ENCODE peak calls at places on chromosomes 7 and 10, in ten cellular contexts. One of them, this sample, is unnamed. For H3K4me1, the result is how much of the 10 kb centered on the place peaks cover.

GRCh38 chr7:92645531-92646061 is 55.4 kb upstream of the FAM133B start:
- DNase-seq in suprapubic skin: no peak
- DNase-seq in tibial artery: no peak
- DNase-seq in CD8-positive, alpha-beta memory T cell: no peak
- DNase-seq in osteoblast: no peak
- DNase-seq in CD8-positive, alpha-beta T cell: no peak
- DNase-seq in pancreas: no peak
- DNase-seq in cardiac muscle cell: peak
- DNase-seq in GM23248: no peak
- DNase-seq in neuronal stem cell: no peak
- DNase-seq in this sample: no peak

GRCh38 chr10:28678687-28679457 is 1.6 kb downstream of the BAMBI start:
- DNase-seq in CD8-positive, alpha-beta T cell: no peak
- DNase-seq in cardiac muscle cell: peak
- DNase-seq in CD8-positive, alpha-beta memory T cell: no peak
- DNase-seq in suprapubic skin: no peak
- DNase-seq in GM23248: no peak
- DNase-seq in tibial artery: no peak
- DNase-seq in neuronal stem cell: no peak
- DNase-seq in pancreas: no peak
- DNase-seq in osteoblast: no peak
- DNase-seq in this sample: no peak

GRCh38 chr7:114917211-114917839 is 4.6 kb upstream of the MDFIC start:
- DNase-seq in tibial artery: no peak
- DNase-seq in pancreas: no peak
- DNase-seq in CD8-positive, alpha-beta T cell: no peak
- DNase-seq in osteoblast: no peak
- DNase-seq in neuronal stem cell: no peak
- DNase-seq in CD8-positive, alpha-beta memory T cell: no peak
- DNase-seq in GM23248: no peak
- DNase-seq in cardiac muscle cell: no peak
- DNase-seq in suprapubic skin: no peak
- DNase-seq in this sample: no peak

GRCh38 chr7:35828817-35829216 is 28.0 kb downstream of the SEPTIN7 start:
- DNase-seq in CD8-positive, alpha-beta T cell: no peak
- DNase-seq in GM23248: no peak
- DNase-seq in tibial artery: no peak
- DNase-seq in neuronal stem cell: no peak
- DNase-seq in pancreas: no peak
- DNase-seq in CD8-positive, alpha-beta memory T cell: no peak
- DNase-seq in osteoblast: no peak
- DNase-seq in suprapubic skin: no peak
- DNase-seq in cardiac muscle cell: no peak
- DNase-seq in this sample: no peak

GRCh38 chr7:146414373-146414772 is 297.8 kb downstream of the CNTNAP2 start:
- DNase-seq in tibial artery: no peak
- DNase-seq in CD8-positive, alpha-beta memory T cell: no peak
- DNase-seq in CD8-positive, alpha-beta T cell: no peak
- DNase-seq in neuronal stem cell: no peak
- DNase-seq in pancreas: no peak
- DNase-seq in suprapubic skin: no peak
- DNase-seq in osteoblast: no peak
- DNase-seq in GM23248: no peak
- DNase-seq in cardiac muscle cell: no peak
- DNase-seq in this sample: no peak

GRCh38 chr7:129947001-129947400 is 5.8 kb downstream of the UBE2H start:
- DNase-seq in CD8-positive, alpha-beta memory T cell: no peak
- DNase-seq in osteoblast: peak
- DNase-seq in cardiac muscle cell: no peak
- DNase-seq in suprapubic skin: no peak
- DNase-seq in neuronal stem cell: no peak
- DNase-seq in pancreas: no peak
- DNase-seq in tibial artery: no peak
- DNase-seq in CD8-positive, alpha-beta T cell: no peak
- DNase-seq in GM23248: peak
- DNase-seq in this sample: no peak

GRCh38 chr7:21671859-21672258 is 129.0 kb downstream of the DNAH11 start:
- DNase-seq in CD8-positive, alpha-beta memory T cell: no peak
- DNase-seq in neuronal stem cell: no peak
- DNase-seq in cardiac muscle cell: no peak
- DNase-seq in GM23248: no peak
- DNase-seq in suprapubic skin: no peak
- DNase-seq in pancreas: no peak
- DNase-seq in CD8-positive, alpha-beta T cell: no peak
- DNase-seq in tibial artery: no peak
- DNase-seq in osteoblast: no peak
- DNase-seq in this sample: no peak

GRCh38 chr7:106644999-106645398 is 16.0 kb downstream of the CCDC71L start:
- DNase-seq in osteoblast: no peak
- DNase-seq in GM23248: no peak
- DNase-seq in neuronal stem cell: no peak
- DNase-seq in CD8-positive, alpha-beta T cell: no peak
- DNase-seq in suprapubic skin: no peak
- DNase-seq in pancreas: no peak
- DNase-seq in tibial artery: no peak
- DNase-seq in cardiac muscle cell: no peak
- DNase-seq in CD8-positive, alpha-beta memory T cell: no peak
- DNase-seq in this sample: no peak

GRCh38 chr10:78295242-78295641 is 261.6 kb downstream of the RPS24 start:
- DNase-seq in neuronal stem cell: no peak
- DNase-seq in tibial artery: no peak
- DNase-seq in osteoblast: no peak
- DNase-seq in cardiac muscle cell: no peak
- DNase-seq in CD8-positive, alpha-beta T cell: no peak
- DNase-seq in pancreas: no peak
- DNase-seq in suprapubic skin: no peak
- DNase-seq in CD8-positive, alpha-beta memory T cell: no peak
- DNase-seq in GM23248: no peak
- DNase-seq in this sample: no peak

GRCh38 chr10:127947206-127947605 is 40.3 kb downstream of the PTPRE start:
- DNase-seq in CD8-positive, alpha-beta T cell: no peak
- DNase-seq in osteoblast: no peak
- DNase-seq in GM23248: peak
- DNase-seq in CD8-positive, alpha-beta memory T cell: no peak
- DNase-seq in neuronal stem cell: no peak
- DNase-seq in suprapubic skin: no peak
- DNase-seq in tibial artery: no peak
- DNase-seq in pancreas: no peak
- DNase-seq in cardiac muscle cell: no peak
- DNase-seq in this sample: no peak

GRCh38 chr7:74312418-74313021 is 23.3 kb downstream of the CLIP2 start:
- DNase-seq in suprapubic skin: no peak
- DNase-seq in CD8-positive, alpha-beta T cell: no peak
- DNase-seq in CD8-positive, alpha-beta memory T cell: no peak
- DNase-seq in pancreas: no peak
- DNase-seq in GM23248: no peak
- DNase-seq in cardiac muscle cell: no peak
- DNase-seq in osteoblast: peak
- DNase-seq in neuronal stem cell: no peak
- DNase-seq in tibial artery: no peak
- DNase-seq in this sample: no peak

GRCh38 chr10:7967035-7967434 is 87.5 kb upstream of the GATA3 start:
- DNase-seq in tibial artery: no peak
- DNase-seq in suprapubic skin: no peak
- DNase-seq in cardiac muscle cell: no peak
- DNase-seq in neuronal stem cell: no peak
- DNase-seq in CD8-positive, alpha-beta memory T cell: no peak
- DNase-seq in osteoblast: no peak
- DNase-seq in GM23248: no peak
- DNase-seq in CD8-positive, alpha-beta T cell: no peak
- DNase-seq in pancreas: no peak
- DNase-seq in this sample: no peak

GRCh38 chr7:13979671-13980438 is 9.6 kb downstream of the ETV1 start:
- DNase-seq in pancreas: no peak
- DNase-seq in osteoblast: no peak
- DNase-seq in suprapubic skin: no peak
- DNase-seq in tibial artery: no peak
- DNase-seq in neuronal stem cell: no peak
- DNase-seq in cardiac muscle cell: peak
- DNase-seq in CD8-positive, alpha-beta T cell: no peak
- DNase-seq in CD8-positive, alpha-beta memory T cell: no peak
- DNase-seq in GM23248: peak
- DNase-seq in this sample: no peak
- H3K4me1 ChIP-seq in pancreas: under half
- H3K4me1 ChIP-seq in osteoblast: under half
- H3K4me1 ChIP-seq in suprapubic skin: under half
- H3K4me1 ChIP-seq in tibial artery: under half
- H3K4me1 ChIP-seq in neuronal stem cell: under half
- H3K4me1 ChIP-seq in cardiac muscle cell: half or more
- H3K4me1 ChIP-seq in CD8-positive, alpha-beta T cell: under half
- H3K4me1 ChIP-seq in CD8-positive, alpha-beta memory T cell: under half
- H3K4me1 ChIP-seq in GM23248: under half
- H3K4me1 ChIP-seq in this sample: under half

GRCh38 chr10:4315529-4315928 is 510.5 kb upstream of the AKR1E2 start:
- DNase-seq in CD8-positive, alpha-beta memory T cell: no peak
- DNase-seq in neuronal stem cell: no peak
- DNase-seq in cardiac muscle cell: peak
- DNase-seq in pancreas: no peak
- DNase-seq in tibial artery: no peak
- DNase-seq in CD8-positive, alpha-beta T cell: no peak
- DNase-seq in GM23248: peak
- DNase-seq in suprapubic skin: no peak
- DNase-seq in osteoblast: no peak
- DNase-seq in this sample: no peak

GRCh38 chr10:4316166-4316810 is 509.7 kb upstream of the AKR1E2 start:
- DNase-seq in tibial artery: peak
- DNase-seq in osteoblast: peak
- DNase-seq in pancreas: no peak
- DNase-seq in cardiac muscle cell: peak
- DNase-seq in neuronal stem cell: no peak
- DNase-seq in CD8-positive, alpha-beta memory T cell: no peak
- DNase-seq in CD8-positive, alpha-beta T cell: no peak
- DNase-seq in suprapubic skin: peak
- DNase-seq in GM23248: peak
- DNase-seq in this sample: no peak

GRCh38 chr10:4310153-4310552 is 515.9 kb upstream of the AKR1E2 start:
- DNase-seq in CD8-positive, alpha-beta memory T cell: no peak
- DNase-seq in GM23248: no peak
- DNase-seq in suprapubic skin: no peak
- DNase-seq in pancreas: no peak
- DNase-seq in CD8-positive, alpha-beta T cell: no peak
- DNase-seq in tibial artery: no peak
- DNase-seq in osteoblast: no peak
- DNase-seq in neuronal stem cell: no peak
- DNase-seq in cardiac muscle cell: no peak
- DNase-seq in this sample: no peak

GRCh38 chr10:4307784-4308364 is 518.1 kb upstream of the AKR1E2 start:
- DNase-seq in CD8-positive, alpha-beta T cell: no peak
- DNase-seq in CD8-positive, alpha-beta memory T cell: no peak
- DNase-seq in pancreas: no peak
- DNase-seq in cardiac muscle cell: peak
- DNase-seq in suprapubic skin: no peak
- DNase-seq in tibial artery: no peak
- DNase-seq in GM23248: no peak
- DNase-seq in neuronal stem cell: no peak
- DNase-seq in osteoblast: no peak
- DNase-seq in this sample: no peak

GRCh38 chr10:4312046-4312835 is 513.8 kb upstream of the AKR1E2 start:
- DNase-seq in suprapubic skin: no peak
- DNase-seq in tibial artery: no peak
- DNase-seq in osteoblast: no peak
- DNase-seq in pancreas: no peak
- DNase-seq in CD8-positive, alpha-beta T cell: no peak
- DNase-seq in cardiac muscle cell: no peak
- DNase-seq in CD8-positive, alpha-beta memory T cell: no peak
- DNase-seq in GM23248: no peak
- DNase-seq in neuronal stem cell: no peak
- DNase-seq in this sample: no peak
- H3K4me3 ChIP-seq in suprapubic skin: no peak
- H3K4me3 ChIP-seq in tibial artery: no peak
- H3K4me3 ChIP-seq in osteoblast: no peak
- H3K4me3 ChIP-seq in pancreas: no peak
- H3K4me3 ChIP-seq in CD8-positive, alpha-beta T cell: no peak
- H3K4me3 ChIP-seq in cardiac muscle cell: no peak
- H3K4me3 ChIP-seq in CD8-positive, alpha-beta memory T cell: no peak
- H3K4me3 ChIP-seq in GM23248: no peak
- H3K4me3 ChIP-seq in neuronal stem cell: no peak
- H3K4me3 ChIP-seq in this sample: no peak

DNA sequence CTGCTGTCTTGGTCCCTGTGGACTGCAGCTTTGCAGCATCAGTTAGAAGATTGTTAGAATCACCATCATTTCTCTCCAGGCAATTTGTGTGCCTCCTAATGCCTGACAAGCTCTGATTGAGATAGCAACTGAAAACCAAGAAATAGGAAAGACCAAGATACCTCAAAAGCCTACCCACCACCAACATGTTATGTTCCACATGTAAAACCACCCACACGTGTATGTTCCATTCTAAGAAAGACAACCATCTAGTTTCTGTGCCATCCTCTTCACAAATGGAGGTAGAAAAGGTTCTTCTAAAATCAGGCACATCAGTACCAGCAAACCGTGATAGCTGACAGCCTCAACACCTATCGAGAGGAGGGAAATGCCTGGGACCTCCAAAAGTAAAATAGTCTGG is 46.9 kb downstream of the TASOR2 start:
- DNase-seq in suprapubic skin: no peak
- DNase-seq in CD8-positive, alpha-beta memory T cell: no peak
- DNase-seq in tibial artery: no peak
- DNase-seq in cardiac muscle cell: no peak
- DNase-seq in pancreas: no peak
- DNase-seq in GM23248: no peak
- DNase-seq in osteoblast: no peak
- DNase-seq in CD8-positive, alpha-beta T cell: no peak
- DNase-seq in neuronal stem cell: no peak
- DNase-seq in this sample: no peak
- H3K4me1 ChIP-seq in suprapubic skin: under half
- H3K4me1 ChIP-seq in CD8-positive, alpha-beta memory T cell: under half
- H3K4me1 ChIP-seq in tibial artery: under half
- H3K4me1 ChIP-seq in cardiac muscle cell: under half
- H3K4me1 ChIP-seq in pancreas: under half
- H3K4me1 ChIP-seq in GM23248: under half
- H3K4me1 ChIP-seq in osteoblast: under half
- H3K4me1 ChIP-seq in CD8-positive, alpha-beta T cell: under half
- H3K4me1 ChIP-seq in neuronal stem cell: under half
- H3K4me1 ChIP-seq in this sample: under half

GRCh38 chr7:30713397-30713796 is 31.1 kb upstream of the CRHR2 start:
- DNase-seq in CD8-positive, alpha-beta memory T cell: no peak
- DNase-seq in CD8-positive, alpha-beta T cell: no peak
- DNase-seq in cardiac muscle cell: peak
- DNase-seq in GM23248: peak
- DNase-seq in pancreas: no peak
- DNase-seq in osteoblast: peak
- DNase-seq in tibial artery: no peak
- DNase-seq in suprapubic skin: peak
- DNase-seq in neuronal stem cell: no peak
- DNase-seq in this sample: no peak

GRCh38 chr7:30722671-30723070 is 29.3 kb upstream of the INMT start:
- DNase-seq in GM23248: no peak
- DNase-seq in tibial artery: no peak
- DNase-seq in CD8-positive, alpha-beta memory T cell: no peak
- DNase-seq in cardiac muscle cell: no peak
- DNase-seq in osteoblast: peak
- DNase-seq in CD8-positive, alpha-beta T cell: no peak
- DNase-seq in neuronal stem cell: no peak
- DNase-seq in pancreas: no peak
- DNase-seq in suprapubic skin: no peak
- DNase-seq in this sample: no peak

GRCh38 chr7:30721211-30721610 is 30.7 kb upstream of the INMT start:
- DNase-seq in CD8-positive, alpha-beta memory T cell: no peak
- DNase-seq in neuronal stem cell: no peak
- DNase-seq in pancreas: no peak
- DNase-seq in CD8-positive, alpha-beta T cell: no peak
- DNase-seq in osteoblast: no peak
- DNase-seq in GM23248: no peak
- DNase-seq in cardiac muscle cell: no peak
- DNase-seq in suprapubic skin: no peak
- DNase-seq in tibial artery: no peak
- DNase-seq in this sample: no peak

GRCh38 chr7:30717181-30717580 is 34.8 kb upstream of the INMT start:
- DNase-seq in CD8-positive, alpha-beta memory T cell: no peak
- DNase-seq in suprapubic skin: peak
- DNase-seq in CD8-positive, alpha-beta T cell: no peak
- DNase-seq in GM23248: peak
- DNase-seq in tibial artery: no peak
- DNase-seq in neuronal stem cell: no peak
- DNase-seq in cardiac muscle cell: peak
- DNase-seq in osteoblast: peak
- DNase-seq in pancreas: no peak
- DNase-seq in this sample: no peak
- H3K4me3 ChIP-seq in CD8-positive, alpha-beta memory T cell: no peak
- H3K4me3 ChIP-seq in suprapubic skin: no peak
- H3K4me3 ChIP-seq in CD8-positive, alpha-beta T cell: no peak
- H3K4me3 ChIP-seq in GM23248: no peak
- H3K4me3 ChIP-seq in tibial artery: no peak
- H3K4me3 ChIP-seq in neuronal stem cell: no peak
- H3K4me3 ChIP-seq in cardiac muscle cell: no peak
- H3K4me3 ChIP-seq in osteoblast: no peak
- H3K4me3 ChIP-seq in pancreas: no peak
- H3K4me3 ChIP-seq in this sample: no peak